ENCODE peak calls at places on chromosomes 4 and X, in four cellular contexts. S is NCI-H2029 treated with DMSO at 0.1 percent for 48 hours, C is Caco-2, X is KG1. B is an unnamed sample.

GRCh38 chr4:80072607-80073361 is at the start of gene ANTXR2:
- DNase-seq in C (peak), S (no peak), X (no peak), B (peak)

GRCh38 chr4:10032625-10033024 is 11.3 kb upstream of the SLC2A9 start:
- DNase-seq in X (no peak), S (no peak), C (peak), B (peak)

GRCh38 chrX:16882188-16882587 is 12.0 kb upstream of the RBBP7 start:
- DNase-seq in X (no peak), S (no peak), C (no peak), B (no peak)

GRCh38 chrX:39311646-39312045 is 510.4 kb downstream of the MID1IP1 start:
- DNase-seq in S (no peak), C (no peak), X (no peak), B (no peak)

GRCh38 chr4:149784018-149784417 is 31.6 kb downstream of the IQCM start:
- DNase-seq in X (no peak), C (no peak), S (no peak), B (no peak)

GRCh38 chrX:35664838-35665237 is 133.3 kb upstream of the MAGEB16 start:
- DNase-seq in C (no peak), X (no peak), S (no peak), B (peak)

GRCh38 chr4:158172196-158172557 is 648 bp downstream of the GASK1B start:
- DNase-seq in X (no peak), C (no peak), S (no peak), B (no peak)

GRCh38 chr4:27148211-27148895 is 287.7 kb downstream of the STIM2 start:
- DNase-seq in C (no peak), S (no peak), X (no peak), B (no peak)

GRCh38 chr4:791866-792630 is 33.9 kb downstream of the CPLX1 start:
- DNase-seq in S (no peak), C (no peak), X (no peak), B (peak)

GRCh38 chr4:83548151-83548905 is 12.4 kb downstream of the GPAT3 start:
- DNase-seq in C (no peak), S (peak), X (peak), B (peak)

GRCh38 chr4:148373093-148373492 is 69.1 kb downstream of the NR3C2 start:
- DNase-seq in S (no peak), C (no peak), X (no peak), B (no peak)

GRCh38 chr4:4426511-4427477 is 39.9 kb downstream of the NSG1 start:
- DNase-seq in S (no peak), C (no peak), X (no peak), B (no peak)

GRCh38 chr4:79913581-79913980 is 159.4 kb downstream of the ANTXR2 start:
- DNase-seq in C (no peak), X (no peak), S (no peak), B (no peak)

B was measured in LNCaP clone FGC.